ENCODE peak calls at places on chromosomes 2 and 18, in four cellular contexts. J is astrocyte of the spinal cord, W is body of pancreas, G is right lobe of liver. K is an unnamed sample.

GRCh38 chr2:85323351-85323987 is 4.3 kb downstream of the TGOLN2 start:
- DNase-seq in J (no peak), G (no peak), W (no peak), K (no peak)

GRCh38 chr2:51158236-51158635 is 126.3 kb upstream of the NRXN1 start:
- DNase-seq in J (no peak), G (no peak), W (no peak), K (no peak)

GRCh38 chr2:105183555-105184323 is 57.8 kb upstream of the GPR45 start:
- DNase-seq in J (no peak), W (no peak), G (no peak), K (no peak)

GRCh38 chr2:234873828-234874173 is 78.0 kb upstream of the SH3BP4 start:
- DNase-seq in J (peak), W (peak), G (no peak), K (peak)

GRCh38 chr2:204036706-204037105 is 100.1 kb downstream of the ICOS start:
- DNase-seq in G (no peak), W (no peak), J (no peak), K (no peak)

GRCh38 chr2:16060125-16060935 is 120.0 kb downstream of the MYCN start:
- DNase-seq in W (no peak), G (no peak), J (no peak), K (no peak)

GRCh38 chr2:12861344-12861942 is 144.7 kb downstream of the TRIB2 start:
- DNase-seq in W (no peak), G (no peak), J (no peak), K (peak)

GRCh38 chr18:24914685-24915267 is 437.2 kb downstream of the ZNF521 start:
- DNase-seq in J (no peak), W (no peak), G (no peak), K (no peak)

GRCh38 chr2:191481305-191482075 is 196.4 kb upstream of the NABP1 start:
- DNase-seq in W (no peak), J (peak), G (no peak), K (no peak)

GRCh38 chr2:241116606-241117560 is 14.8 kb upstream of the MTERF4 start:
- DNase-seq in J (no peak), W (no peak), G (no peak), K (no peak)

GRCh38 chr18:70920840-70921374 is 632.1 kb downstream of the SOCS6 start:
- DNase-seq in W (no peak), G (no peak), J (no peak), K (no peak)

GRCh38 chr2:101277111-101277510 is 24.4 kb downstream of the CNOT11 start:
- DNase-seq in J (peak), G (no peak), W (peak), K (peak)

GRCh38 chr18:13436596-13436995 is 218.0 kb downstream of the LDLRAD4 start:
- DNase-seq in J (no peak), G (no peak), W (no peak), K (no peak)

GRCh38 chr2:1655461-1655860 is 88.9 kb downstream of the PXDN start:
- DNase-seq in W (no peak), G (no peak), J (no peak), K (no peak)

GRCh38 chr2:239376351-239376750 is 24.5 kb downstream of the HDAC4 start:
- DNase-seq in W (no peak), J (no peak), G (no peak), K (no peak)

GRCh38 chr18:31685097-31686082 is 1.0 kb upstream of the B4GALT6 start:
- DNase-seq in G (peak), J (peak), W (peak), K (peak)

GRCh38 chr2:170369894-170370293 is 191.9 kb downstream of the MYO3B start:
- DNase-seq in W (no peak), J (peak), G (no peak), K (peak)
- TF ChIP-seq CTCF in W (no peak), J (peak), G (peak), K (no peak)

GRCh38 chr2:72198532-72199241 is 51.0 kb upstream of the CYP26B1 start:
- DNase-seq in G (no peak), W (no peak), J (peak), K (peak)
- TF ChIP-seq CTCF in G (no peak), W (no peak), J (peak), K (peak)

GRCh38 chr2:116949249-116949648 is 865.2 kb upstream of the DDX18 start:
- DNase-seq in J (no peak), W (no peak), G (no peak), K (no peak)

GRCh38 chr2:116955646-116956045 is 858.8 kb upstream of the DDX18 start:
- DNase-seq in W (no peak), J (no peak), G (no peak), K (no peak)

GRCh38 chr2:116948258-116948657 is 866.2 kb upstream of the DDX18 start:
- DNase-seq in W (no peak), J (no peak), G (no peak), K (no peak)

GRCh38 chr2:116952254-116952653 is 862.2 kb upstream of the DDX18 start:
- DNase-seq in G (no peak), J (no peak), W (no peak), K (no peak)
- TF ChIP-seq CTCF in G (peak), J (peak), W (no peak), K (no peak)

GRCh38 chr2:180124273-180124881 is 117.3 kb upstream of the CWC22 start:
- DNase-seq in W (no peak), G (no peak), J (peak), K (peak)

GRCh38 chr2:180125245-180125962 is 118.3 kb upstream of the CWC22 start:
- DNase-seq in G (peak), W (peak), J (peak), K (peak)

GRCh38 chr2:180130403-180130802 is 123.3 kb upstream of the CWC22 start:
- DNase-seq in G (no peak), J (peak), W (no peak), K (peak)

GRCh38 chr2:180133736-180134135 is 126.6 kb upstream of the CWC22 start:
- DNase-seq in J (no peak), W (no peak), G (no peak), K (no peak)

GRCh38 chr2:180128861-180129260 is 121.8 kb upstream of the CWC22 start:
- DNase-seq in G (no peak), J (no peak), W (no peak), K (no peak)
- TF ChIP-seq CTCF in G (no peak), J (no peak), W (no peak), K (no peak)

K was measured in fibroblast of villous mesenchyme.